ENCODE peak calls at places on chromosomes 3 and 15, in nine cellular contexts. One of them, this sample, is unnamed. For H3K4me1, the result is how much of the 10 kb centered on the place peaks cover.

GRCh38 chr3:182618981-182619591 is 174.2 kb upstream of the ATP11B start:
- DNase-seq in stomach: no peak
- DNase-seq in GM12878: no peak
- DNase-seq in suprapubic skin: no peak
- DNase-seq in K562: no peak
- DNase-seq in breast epithelium: no peak
- DNase-seq in upper lobe of left lung: no peak
- DNase-seq in HCT116: peak
- DNase-seq in prostate gland: no peak
- DNase-seq in this sample: no peak

GRCh38 chr3:112508261-112508660 is 9.0 kb upstream of the BTLA start:
- DNase-seq in stomach: no peak
- DNase-seq in GM12878: no peak
- DNase-seq in suprapubic skin: no peak
- DNase-seq in K562: no peak
- DNase-seq in breast epithelium: no peak
- DNase-seq in upper lobe of left lung: no peak
- DNase-seq in HCT116: no peak
- DNase-seq in prostate gland: no peak
- DNase-seq in this sample: no peak

GRCh38 chr15:66563126-66563525 is 2.7 kb downstream of the LCTL start:
- DNase-seq in stomach: no peak
- DNase-seq in GM12878: no peak
- DNase-seq in suprapubic skin: no peak
- DNase-seq in K562: no peak
- DNase-seq in breast epithelium: no peak
- DNase-seq in upper lobe of left lung: no peak
- DNase-seq in HCT116: no peak
- DNase-seq in prostate gland: no peak
- DNase-seq in this sample: no peak

GRCh38 chr3:193842029-193842782 is 249.2 kb downstream of the OPA1 start:
- DNase-seq in stomach: peak
- DNase-seq in GM12878: peak
- DNase-seq in suprapubic skin: no peak
- DNase-seq in K562: no peak
- DNase-seq in breast epithelium: no peak
- DNase-seq in upper lobe of left lung: peak
- DNase-seq in HCT116: no peak
- DNase-seq in prostate gland: peak
- DNase-seq in this sample: no peak

GRCh38 chr3:49013738-49014660 is 4.4 kb downstream of the DALRD3 start:
- DNase-seq in stomach: peak
- DNase-seq in GM12878: no peak
- DNase-seq in suprapubic skin: no peak
- DNase-seq in K562: no peak
- DNase-seq in breast epithelium: no peak
- DNase-seq in upper lobe of left lung: no peak
- DNase-seq in HCT116: no peak
- DNase-seq in prostate gland: no peak
- DNase-seq in this sample: no peak

GRCh38 chr15:69762373-69763148 is 309.9 kb downstream of the RPLP1 start:
- DNase-seq in stomach: no peak
- DNase-seq in GM12878: no peak
- DNase-seq in suprapubic skin: no peak
- DNase-seq in K562: no peak
- DNase-seq in breast epithelium: no peak
- DNase-seq in upper lobe of left lung: no peak
- DNase-seq in HCT116: peak
- DNase-seq in prostate gland: no peak
- DNase-seq in this sample: no peak

GRCh38 chr3:15796331-15796730 is 1.4 kb downstream of the ANKRD28 start:
- DNase-seq in stomach: no peak
- DNase-seq in GM12878: no peak
- DNase-seq in suprapubic skin: no peak
- DNase-seq in K562: no peak
- DNase-seq in breast epithelium: no peak
- DNase-seq in upper lobe of left lung: no peak
- DNase-seq in HCT116: no peak
- DNase-seq in prostate gland: no peak
- DNase-seq in this sample: no peak

GRCh38 chr3:174859756-174860155 is 622 bp downstream of the NAALADL2 start:
- DNase-seq in stomach: no peak
- DNase-seq in GM12878: no peak
- DNase-seq in suprapubic skin: no peak
- DNase-seq in K562: no peak
- DNase-seq in breast epithelium: no peak
- DNase-seq in upper lobe of left lung: no peak
- DNase-seq in HCT116: no peak
- DNase-seq in prostate gland: peak
- DNase-seq in this sample: no peak

GRCh38 chr3:48418651-48419050 is 11.2 kb downstream of the PLXNB1 start:
- DNase-seq in stomach: no peak
- DNase-seq in GM12878: no peak
- DNase-seq in suprapubic skin: no peak
- DNase-seq in K562: no peak
- DNase-seq in breast epithelium: no peak
- DNase-seq in upper lobe of left lung: no peak
- DNase-seq in HCT116: no peak
- DNase-seq in prostate gland: no peak
- DNase-seq in this sample: no peak

GRCh38 chr15:58742424-58743160 is 6.9 kb downstream of the ADAM10 start:
- DNase-seq in stomach: no peak
- DNase-seq in GM12878: no peak
- DNase-seq in suprapubic skin: no peak
- DNase-seq in K562: no peak
- DNase-seq in breast epithelium: no peak
- DNase-seq in upper lobe of left lung: peak
- DNase-seq in HCT116: no peak
- DNase-seq in prostate gland: no peak
- DNase-seq in this sample: no peak

GRCh38 chr3:124837065-124837464 is 50.1 kb downstream of the ITGB5 start:
- DNase-seq in stomach: no peak
- DNase-seq in GM12878: no peak
- DNase-seq in suprapubic skin: no peak
- DNase-seq in K562: no peak
- DNase-seq in breast epithelium: no peak
- DNase-seq in upper lobe of left lung: no peak
- DNase-seq in HCT116: no peak
- DNase-seq in prostate gland: peak
- DNase-seq in this sample: no peak
- TF ChIP-seq POLR2AphosphoS5 in stomach: no peak
- TF ChIP-seq POLR2AphosphoS5 in GM12878: no peak
- TF ChIP-seq POLR2AphosphoS5 in suprapubic skin: no peak
- TF ChIP-seq POLR2AphosphoS5 in K562: no peak
- TF ChIP-seq POLR2AphosphoS5 in breast epithelium: no peak
- TF ChIP-seq POLR2AphosphoS5 in upper lobe of left lung: peak
- TF ChIP-seq POLR2AphosphoS5 in HCT116: no peak
- TF ChIP-seq POLR2AphosphoS5 in prostate gland: peak
- TF ChIP-seq POLR2AphosphoS5 in this sample: no peak

GRCh38 chr15:56286213-56286612 is 42.5 kb upstream of the RFX7 start:
- DNase-seq in stomach: no peak
- DNase-seq in GM12878: no peak
- DNase-seq in suprapubic skin: no peak
- DNase-seq in K562: peak
- DNase-seq in breast epithelium: no peak
- DNase-seq in upper lobe of left lung: no peak
- DNase-seq in HCT116: peak
- DNase-seq in prostate gland: no peak
- DNase-seq in this sample: no peak
- H3K4me3 ChIP-seq in stomach: no peak
- H3K4me3 ChIP-seq in GM12878: no peak
- H3K4me3 ChIP-seq in suprapubic skin: no peak
- H3K4me3 ChIP-seq in K562: no peak
- H3K4me3 ChIP-seq in breast epithelium: no peak
- H3K4me3 ChIP-seq in upper lobe of left lung: no peak
- H3K4me3 ChIP-seq in HCT116: no peak
- H3K4me3 ChIP-seq in prostate gland: no peak
- H3K4me3 ChIP-seq in this sample: no peak

GRCh38 chr3:146163584-146163983 is 2.6 kb upstream of the PLOD2 start:
- DNase-seq in stomach: no peak
- DNase-seq in GM12878: no peak
- DNase-seq in suprapubic skin: no peak
- DNase-seq in K562: no peak
- DNase-seq in breast epithelium: no peak
- DNase-seq in upper lobe of left lung: no peak
- DNase-seq in HCT116: no peak
- DNase-seq in prostate gland: no peak
- DNase-seq in this sample: no peak
- H3K4me1 ChIP-seq in stomach: half or more
- H3K4me1 ChIP-seq in GM12878: under half
- H3K4me1 ChIP-seq in suprapubic skin: under half
- H3K4me1 ChIP-seq in K562: under half
- H3K4me1 ChIP-seq in breast epithelium: under half
- H3K4me1 ChIP-seq in upper lobe of left lung: under half
- H3K4me1 ChIP-seq in HCT116: under half
- H3K4me1 ChIP-seq in prostate gland: under half
- H3K4me1 ChIP-seq in this sample: half or more

DNA sequence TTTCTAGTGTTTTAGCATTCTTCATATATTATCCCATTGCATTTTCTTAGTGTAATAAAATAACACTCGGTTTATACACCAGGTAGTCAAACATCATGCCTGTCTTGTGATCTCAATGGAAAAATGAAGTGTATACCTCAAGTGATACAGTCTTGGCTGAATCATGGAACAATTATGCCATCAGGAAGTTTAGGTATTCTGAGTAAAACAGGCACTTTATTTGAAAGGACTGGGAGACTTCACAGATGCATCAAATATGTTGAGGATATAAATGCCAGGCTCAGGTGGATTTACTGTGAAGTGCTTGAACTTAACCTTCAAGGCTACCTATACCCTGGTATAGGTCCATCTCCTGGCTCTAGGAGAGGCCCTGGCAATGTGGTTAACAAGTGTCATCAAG is 8.5 kb downstream of the TGFBR2 start:
- DNase-seq in stomach: no peak
- DNase-seq in GM12878: no peak
- DNase-seq in suprapubic skin: no peak
- DNase-seq in K562: no peak
- DNase-seq in breast epithelium: no peak
- DNase-seq in upper lobe of left lung: no peak
- DNase-seq in HCT116: no peak
- DNase-seq in prostate gland: no peak
- DNase-seq in this sample: no peak
- TF ChIP-seq POLR2AphosphoS5 in stomach: no peak
- TF ChIP-seq POLR2AphosphoS5 in GM12878: no peak
- TF ChIP-seq POLR2AphosphoS5 in suprapubic skin: no peak
- TF ChIP-seq POLR2AphosphoS5 in K562: no peak
- TF ChIP-seq POLR2AphosphoS5 in breast epithelium: no peak
- TF ChIP-seq POLR2AphosphoS5 in upper lobe of left lung: no peak
- TF ChIP-seq POLR2AphosphoS5 in HCT116: peak
- TF ChIP-seq POLR2AphosphoS5 in prostate gland: no peak
- TF ChIP-seq POLR2AphosphoS5 in this sample: no peak

GRCh38 chr3:184488577-184488976 is 73.0 kb upstream of the EPHB3 start:
- DNase-seq in stomach: no peak
- DNase-seq in GM12878: no peak
- DNase-seq in suprapubic skin: no peak
- DNase-seq in K562: no peak
- DNase-seq in breast epithelium: no peak
- DNase-seq in upper lobe of left lung: no peak
- DNase-seq in HCT116: no peak
- DNase-seq in prostate gland: no peak
- DNase-seq in this sample: no peak

GRCh38 chr3:184491011-184491576 is 70.5 kb upstream of the EPHB3 start:
- DNase-seq in stomach: peak
- DNase-seq in GM12878: no peak
- DNase-seq in suprapubic skin: no peak
- DNase-seq in K562: no peak
- DNase-seq in breast epithelium: no peak
- DNase-seq in upper lobe of left lung: no peak
- DNase-seq in HCT116: no peak
- DNase-seq in prostate gland: no peak
- DNase-seq in this sample: no peak

GRCh38 chr3:184496933-184497332 is 64.7 kb upstream of the EPHB3 start:
- DNase-seq in stomach: no peak
- DNase-seq in GM12878: no peak
- DNase-seq in suprapubic skin: no peak
- DNase-seq in K562: no peak
- DNase-seq in breast epithelium: no peak
- DNase-seq in upper lobe of left lung: no peak
- DNase-seq in HCT116: no peak
- DNase-seq in prostate gland: no peak
- DNase-seq in this sample: no peak

GRCh38 chr3:184489457-184489856 is 72.1 kb upstream of the EPHB3 start:
- DNase-seq in stomach: no peak
- DNase-seq in GM12878: no peak
- DNase-seq in suprapubic skin: no peak
- DNase-seq in K562: no peak
- DNase-seq in breast epithelium: no peak
- DNase-seq in upper lobe of left lung: no peak
- DNase-seq in HCT116: no peak
- DNase-seq in prostate gland: no peak
- DNase-seq in this sample: no peak

GRCh38 chr3:184491867-184492615 is 69.5 kb upstream of the EPHB3 start:
- DNase-seq in stomach: no peak
- DNase-seq in GM12878: no peak
- DNase-seq in suprapubic skin: no peak
- DNase-seq in K562: no peak
- DNase-seq in breast epithelium: no peak
- DNase-seq in upper lobe of left lung: peak
- DNase-seq in HCT116: no peak
- DNase-seq in prostate gland: no peak
- DNase-seq in this sample: no peak
- H3K4me3 ChIP-seq in stomach: peak
- H3K4me3 ChIP-seq in GM12878: no peak
- H3K4me3 ChIP-seq in suprapubic skin: peak
- H3K4me3 ChIP-seq in K562: no peak
- H3K4me3 ChIP-seq in breast epithelium: peak
- H3K4me3 ChIP-seq in upper lobe of left lung: no peak
- H3K4me3 ChIP-seq in HCT116: no peak
- H3K4me3 ChIP-seq in prostate gland: peak
- H3K4me3 ChIP-seq in this sample: no peak

DNA sequence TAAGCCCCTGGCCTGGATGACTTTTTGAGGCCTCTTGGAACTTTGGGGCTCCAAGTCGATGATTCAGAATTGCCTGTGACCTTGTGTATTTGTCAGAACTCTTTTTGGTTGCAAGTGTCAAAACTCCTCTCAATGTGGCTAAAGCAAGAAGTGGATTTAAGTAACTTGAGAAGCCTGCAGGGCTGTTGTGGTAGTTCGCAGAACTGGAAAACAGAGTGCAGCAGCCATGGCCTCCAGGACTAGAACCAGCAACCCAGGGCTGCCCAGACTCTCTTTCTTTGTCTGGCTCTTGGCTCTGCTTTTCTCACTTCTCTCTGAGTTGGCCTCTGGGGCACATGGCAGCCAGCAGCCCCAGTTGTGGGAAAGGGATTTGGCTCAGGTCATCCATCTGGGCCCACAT is 59.0 kb downstream of the BHLHE40 start:
- DNase-seq in stomach: no peak
- DNase-seq in GM12878: no peak
- DNase-seq in suprapubic skin: no peak
- DNase-seq in K562: no peak
- DNase-seq in breast epithelium: no peak
- DNase-seq in upper lobe of left lung: no peak
- DNase-seq in HCT116: no peak
- DNase-seq in prostate gland: no peak
- DNase-seq in this sample: no peak
- H3K4me1 ChIP-seq in stomach: under half
- H3K4me1 ChIP-seq in GM12878: under half
- H3K4me1 ChIP-seq in suprapubic skin: under half
- H3K4me1 ChIP-seq in K562: under half
- H3K4me1 ChIP-seq in breast epithelium: under half
- H3K4me1 ChIP-seq in upper lobe of left lung: under half
- H3K4me1 ChIP-seq in HCT116: under half
- H3K4me1 ChIP-seq in prostate gland: under half
- H3K4me1 ChIP-seq in this sample: under half

GRCh38 chr3:87446849-87447387 is 170.5 kb upstream of the POU1F1 start:
- DNase-seq in stomach: no peak
- DNase-seq in GM12878: no peak
- DNase-seq in suprapubic skin: no peak
- DNase-seq in K562: no peak
- DNase-seq in breast epithelium: no peak
- DNase-seq in upper lobe of left lung: no peak
- DNase-seq in HCT116: no peak
- DNase-seq in prostate gland: no peak
- DNase-seq in this sample: no peak

GRCh38 chr3:87448559-87448958 is 172.2 kb upstream of the POU1F1 start:
- DNase-seq in stomach: no peak
- DNase-seq in GM12878: no peak
- DNase-seq in suprapubic skin: no peak
- DNase-seq in K562: no peak
- DNase-seq in breast epithelium: no peak
- DNase-seq in upper lobe of left lung: no peak
- DNase-seq in HCT116: no peak
- DNase-seq in prostate gland: no peak
- DNase-seq in this sample: no peak
- TF ChIP-seq POLR2AphosphoS5 in stomach: no peak
- TF ChIP-seq POLR2AphosphoS5 in GM12878: no peak
- TF ChIP-seq POLR2AphosphoS5 in suprapubic skin: no peak
- TF ChIP-seq POLR2AphosphoS5 in K562: no peak
- TF ChIP-seq POLR2AphosphoS5 in breast epithelium: no peak
- TF ChIP-seq POLR2AphosphoS5 in upper lobe of left lung: no peak
- TF ChIP-seq POLR2AphosphoS5 in HCT116: no peak
- TF ChIP-seq POLR2AphosphoS5 in prostate gland: no peak
- TF ChIP-seq POLR2AphosphoS5 in this sample: no peak

This sample was measured in sigmoid colon.